ENCODE peak calls at places on chromosome 19, in nine cellular contexts. One of them, this sample, is unnamed. For H3K4me1 and H3K9me3, the result is how much of the 10 kb centered on the place peaks cover.

GRCh38 chr19:4929186-4929585 is 19.9 kb downstream of the UHRF1 start:
- DNase-seq in aorta: no peak
- DNase-seq in transverse colon: no peak
- DNase-seq in stomach: no peak
- DNase-seq in psoas muscle: no peak
- DNase-seq in fibroblast of lung: no peak
- DNase-seq in ovary: peak
- DNase-seq in OCI-LY7: no peak
- DNase-seq in cardiac muscle cell: no peak
- DNase-seq in this sample: no peak

GRCh38 chr19:37654525-37654832 is 786 bp downstream of the ZFP30 start:
- DNase-seq in cardiac muscle cell: peak
- DNase-seq in fibroblast of lung: peak
- DNase-seq in ovary: no peak
- DNase-seq in psoas muscle: no peak
- DNase-seq in transverse colon: no peak
- DNase-seq in aorta: no peak
- DNase-seq in stomach: no peak
- DNase-seq in OCI-LY7: peak
- DNase-seq in this sample: peak

GRCh38 chr19:6787393-6787792 is 14.9 kb downstream of the VAV1 start:
- DNase-seq in cardiac muscle cell: no peak
- DNase-seq in aorta: no peak
- DNase-seq in fibroblast of lung: no peak
- DNase-seq in psoas muscle: no peak
- DNase-seq in transverse colon: no peak
- DNase-seq in ovary: no peak
- DNase-seq in stomach: no peak
- DNase-seq in OCI-LY7: no peak
- DNase-seq in this sample: no peak

GRCh38 chr19:37452500-37453245 is 14.6 kb downstream of the ZNF569 start:
- DNase-seq in transverse colon: no peak
- DNase-seq in stomach: no peak
- DNase-seq in OCI-LY7: no peak
- DNase-seq in aorta: no peak
- DNase-seq in psoas muscle: no peak
- DNase-seq in fibroblast of lung: no peak
- DNase-seq in ovary: no peak
- DNase-seq in cardiac muscle cell: no peak
- DNase-seq in this sample: no peak

GRCh38 chr19:34359954-34360315 is 5.1 kb upstream of the GPI start:
- DNase-seq in psoas muscle: no peak
- DNase-seq in stomach: no peak
- DNase-seq in cardiac muscle cell: no peak
- DNase-seq in ovary: no peak
- DNase-seq in transverse colon: no peak
- DNase-seq in aorta: no peak
- DNase-seq in OCI-LY7: no peak
- DNase-seq in fibroblast of lung: no peak
- DNase-seq in this sample: no peak

GRCh38 chr19:54114340-54114826 is 1.1 kb downstream of the TFPT start:
- DNase-seq in stomach: peak
- DNase-seq in OCI-LY7: peak
- DNase-seq in fibroblast of lung: peak
- DNase-seq in psoas muscle: peak
- DNase-seq in transverse colon: peak
- DNase-seq in cardiac muscle cell: no peak
- DNase-seq in aorta: peak
- DNase-seq in ovary: no peak
- DNase-seq in this sample: peak

GRCh38 chr19:39481229-39481545 is 549 bp downstream of the TIMM50 start:
- DNase-seq in aorta: no peak
- DNase-seq in stomach: no peak
- DNase-seq in cardiac muscle cell: no peak
- DNase-seq in ovary: no peak
- DNase-seq in psoas muscle: no peak
- DNase-seq in transverse colon: no peak
- DNase-seq in OCI-LY7: peak
- DNase-seq in fibroblast of lung: no peak
- DNase-seq in this sample: no peak

GRCh38 chr19:4297901-4298771 is 4.1 kb downstream of the TMIGD2 start:
- DNase-seq in ovary: no peak
- DNase-seq in OCI-LY7: no peak
- DNase-seq in transverse colon: no peak
- DNase-seq in stomach: no peak
- DNase-seq in psoas muscle: no peak
- DNase-seq in fibroblast of lung: no peak
- DNase-seq in aorta: no peak
- DNase-seq in cardiac muscle cell: no peak
- DNase-seq in this sample: peak

GRCh38 chr19:40233811-40234389 is 7.4 kb upstream of the CCNP start:
- DNase-seq in ovary: no peak
- DNase-seq in OCI-LY7: no peak
- DNase-seq in cardiac muscle cell: no peak
- DNase-seq in transverse colon: no peak
- DNase-seq in aorta: no peak
- DNase-seq in stomach: no peak
- DNase-seq in fibroblast of lung: no peak
- DNase-seq in psoas muscle: no peak
- DNase-seq in this sample: no peak

GRCh38 chr19:40578442-40578908 is 1.8 kb downstream of the SHKBP1 start:
- DNase-seq in transverse colon: no peak
- DNase-seq in fibroblast of lung: no peak
- DNase-seq in stomach: no peak
- DNase-seq in ovary: no peak
- DNase-seq in OCI-LY7: peak
- DNase-seq in cardiac muscle cell: no peak
- DNase-seq in aorta: no peak
- DNase-seq in psoas muscle: no peak
- DNase-seq in this sample: peak

GRCh38 chr19:29942404-29943261 is 594 bp downstream of the URI1 start:
- DNase-seq in cardiac muscle cell: peak
- DNase-seq in transverse colon: peak
- DNase-seq in fibroblast of lung: peak
- DNase-seq in OCI-LY7: peak
- DNase-seq in ovary: peak
- DNase-seq in psoas muscle: peak
- DNase-seq in aorta: peak
- DNase-seq in stomach: peak
- DNase-seq in this sample: peak

GRCh38 chr19:49690656-49691242 is at the start of gene CPT1C:
- DNase-seq in fibroblast of lung: peak
- DNase-seq in aorta: peak
- DNase-seq in stomach: peak
- DNase-seq in ovary: peak
- DNase-seq in OCI-LY7: no peak
- DNase-seq in psoas muscle: peak
- DNase-seq in cardiac muscle cell: peak
- DNase-seq in transverse colon: peak
- DNase-seq in this sample: peak

GRCh38 chr19:7970716-7971448 is 27.4 kb upstream of the TIMM44 start:
- DNase-seq in psoas muscle: peak
- DNase-seq in aorta: no peak
- DNase-seq in ovary: no peak
- DNase-seq in cardiac muscle cell: peak
- DNase-seq in transverse colon: peak
- DNase-seq in fibroblast of lung: peak
- DNase-seq in OCI-LY7: peak
- DNase-seq in stomach: peak
- DNase-seq in this sample: peak

GRCh38 chr19:28291874-28292273 is 921.1 kb downstream of the UQCRFS1 start:
- DNase-seq in cardiac muscle cell: no peak
- DNase-seq in stomach: no peak
- DNase-seq in fibroblast of lung: no peak
- DNase-seq in transverse colon: no peak
- DNase-seq in OCI-LY7: no peak
- DNase-seq in ovary: no peak
- DNase-seq in aorta: no peak
- DNase-seq in psoas muscle: no peak
- DNase-seq in this sample: no peak

GRCh38 chr19:28292822-28293500 is 920.0 kb downstream of the UQCRFS1 start:
- DNase-seq in ovary: no peak
- DNase-seq in aorta: no peak
- DNase-seq in fibroblast of lung: no peak
- DNase-seq in stomach: no peak
- DNase-seq in transverse colon: no peak
- DNase-seq in cardiac muscle cell: peak
- DNase-seq in OCI-LY7: no peak
- DNase-seq in psoas muscle: no peak
- DNase-seq in this sample: no peak

GRCh38 chr19:28296506-28296905 is 916.4 kb downstream of the UQCRFS1 start:
- DNase-seq in ovary: no peak
- DNase-seq in fibroblast of lung: no peak
- DNase-seq in transverse colon: no peak
- DNase-seq in aorta: no peak
- DNase-seq in stomach: no peak
- DNase-seq in psoas muscle: no peak
- DNase-seq in cardiac muscle cell: no peak
- DNase-seq in OCI-LY7: no peak
- DNase-seq in this sample: no peak

GRCh38 chr19:28293685-28294084 is 919.3 kb downstream of the UQCRFS1 start:
- DNase-seq in cardiac muscle cell: no peak
- DNase-seq in ovary: no peak
- DNase-seq in OCI-LY7: no peak
- DNase-seq in transverse colon: no peak
- DNase-seq in aorta: no peak
- DNase-seq in fibroblast of lung: no peak
- DNase-seq in stomach: no peak
- DNase-seq in psoas muscle: no peak
- DNase-seq in this sample: no peak

GRCh38 chr19:28294395-28294794 is 918.6 kb downstream of the UQCRFS1 start:
- DNase-seq in fibroblast of lung: no peak
- DNase-seq in cardiac muscle cell: no peak
- DNase-seq in transverse colon: peak
- DNase-seq in aorta: no peak
- DNase-seq in stomach: no peak
- DNase-seq in OCI-LY7: no peak
- DNase-seq in ovary: no peak
- DNase-seq in psoas muscle: no peak
- DNase-seq in this sample: no peak
- H3K4me1 ChIP-seq in fibroblast of lung: under half
- H3K4me1 ChIP-seq in cardiac muscle cell: under half
- H3K4me1 ChIP-seq in transverse colon: under half
- H3K4me1 ChIP-seq in aorta: under half
- H3K4me1 ChIP-seq in stomach: under half
- H3K4me1 ChIP-seq in OCI-LY7: under half
- H3K4me1 ChIP-seq in ovary: under half
- H3K4me1 ChIP-seq in psoas muscle: under half
- H3K4me1 ChIP-seq in this sample: under half

GRCh38 chr19:11675569-11675968 is 63.2 kb downstream of the ZNF823 start:
- DNase-seq in transverse colon: no peak
- DNase-seq in ovary: no peak
- DNase-seq in psoas muscle: no peak
- DNase-seq in cardiac muscle cell: no peak
- DNase-seq in aorta: no peak
- DNase-seq in OCI-LY7: no peak
- DNase-seq in stomach: no peak
- DNase-seq in fibroblast of lung: no peak
- DNase-seq in this sample: no peak
- H3K9me3 ChIP-seq in transverse colon: under half
- H3K9me3 ChIP-seq in ovary: under half
- H3K9me3 ChIP-seq in psoas muscle: under half
- H3K9me3 ChIP-seq in cardiac muscle cell: under half
- H3K9me3 ChIP-seq in aorta: under half
- H3K9me3 ChIP-seq in OCI-LY7: under half
- H3K9me3 ChIP-seq in stomach: under half
- H3K9me3 ChIP-seq in fibroblast of lung: under half
- H3K9me3 ChIP-seq in this sample: under half

GRCh38 chr19:13037718-13038117 is 42.4 kb downstream of the NFIX start:
- DNase-seq in aorta: no peak
- DNase-seq in stomach: no peak
- DNase-seq in OCI-LY7: no peak
- DNase-seq in transverse colon: no peak
- DNase-seq in ovary: no peak
- DNase-seq in fibroblast of lung: no peak
- DNase-seq in psoas muscle: no peak
- DNase-seq in cardiac muscle cell: no peak
- DNase-seq in this sample: no peak
- H3K4me1 ChIP-seq in aorta: under half
- H3K4me1 ChIP-seq in stomach: half or more
- H3K4me1 ChIP-seq in OCI-LY7: under half
- H3K4me1 ChIP-seq in transverse colon: half or more
- H3K4me1 ChIP-seq in ovary: under half
- H3K4me1 ChIP-seq in fibroblast of lung: under half
- H3K4me1 ChIP-seq in psoas muscle: half or more
- H3K4me1 ChIP-seq in cardiac muscle cell: under half
- H3K4me1 ChIP-seq in this sample: under half

DNA sequence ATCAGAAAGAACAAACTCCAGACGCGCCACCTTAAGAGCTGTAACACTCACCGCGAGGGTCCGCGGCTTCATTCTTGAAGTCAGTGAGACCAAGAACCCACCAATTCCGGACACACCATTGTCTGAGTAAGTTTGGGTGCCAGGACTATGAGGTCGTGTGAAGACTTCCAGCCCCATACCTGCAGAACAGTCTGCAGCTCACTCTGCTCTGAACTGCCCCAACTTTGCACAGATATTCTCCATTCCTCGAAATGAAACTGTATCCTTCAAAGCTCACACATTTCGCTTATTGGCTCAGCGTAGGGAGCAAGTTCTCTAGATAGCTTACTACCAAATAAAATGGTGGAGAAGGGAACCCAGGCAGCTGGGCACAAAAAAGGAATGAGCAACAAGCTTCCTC is 2.6 kb upstream of the CYP4F2 start:
- DNase-seq in OCI-LY7: no peak
- DNase-seq in fibroblast of lung: no peak
- DNase-seq in ovary: no peak
- DNase-seq in psoas muscle: no peak
- DNase-seq in stomach: no peak
- DNase-seq in transverse colon: no peak
- DNase-seq in aorta: no peak
- DNase-seq in cardiac muscle cell: no peak
- DNase-seq in this sample: no peak
- H3K9me3 ChIP-seq in OCI-LY7: under half
- H3K9me3 ChIP-seq in fibroblast of lung: under half
- H3K9me3 ChIP-seq in ovary: under half
- H3K9me3 ChIP-seq in psoas muscle: under half
- H3K9me3 ChIP-seq in stomach: under half
- H3K9me3 ChIP-seq in transverse colon: under half
- H3K9me3 ChIP-seq in aorta: under half
- H3K9me3 ChIP-seq in cardiac muscle cell: under half
- H3K9me3 ChIP-seq in this sample: under half

DNA sequence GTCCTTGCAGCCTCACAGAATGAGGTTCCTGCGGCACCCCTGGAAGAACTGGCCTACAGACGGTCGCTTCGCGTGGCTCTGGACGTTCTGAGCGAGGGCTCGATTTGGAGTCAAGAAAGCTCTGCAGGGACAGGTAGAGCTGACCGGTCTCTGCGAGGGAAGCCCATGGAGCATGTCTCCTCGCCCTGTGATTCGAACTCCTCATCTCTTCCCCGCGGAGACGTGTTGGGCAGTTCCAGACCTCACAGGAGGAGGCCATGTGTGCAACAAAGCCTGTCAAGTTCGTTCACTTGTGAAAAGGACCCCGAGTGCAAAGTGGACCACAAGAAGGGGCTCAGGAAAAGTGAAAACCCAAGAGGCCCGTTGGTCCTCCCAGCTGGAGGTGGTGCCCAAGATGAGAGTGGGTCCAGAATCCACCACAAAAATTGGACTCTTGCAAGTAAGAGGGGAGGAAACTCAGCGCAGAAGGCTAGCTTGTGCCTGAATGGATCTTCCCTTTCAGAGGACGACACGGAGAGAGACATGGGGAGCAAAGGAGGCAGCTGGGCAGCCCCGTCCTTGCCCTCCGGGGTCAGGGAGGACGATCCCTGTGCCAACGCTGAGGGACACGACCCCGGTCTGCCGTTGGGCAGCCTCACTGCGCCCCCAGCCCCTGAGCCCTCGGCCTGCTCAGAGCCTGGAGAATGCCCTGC is 23.4 kb upstream of the NDUFS7 start:
- DNase-seq in OCI-LY7: no peak
- DNase-seq in ovary: no peak
- DNase-seq in stomach: no peak
- DNase-seq in fibroblast of lung: no peak
- DNase-seq in aorta: no peak
- DNase-seq in cardiac muscle cell: no peak
- DNase-seq in psoas muscle: no peak
- DNase-seq in transverse colon: no peak
- DNase-seq in this sample: no peak
- H3K4me1 ChIP-seq in OCI-LY7: under half
- H3K4me1 ChIP-seq in ovary: under half
- H3K4me1 ChIP-seq in stomach: under half
- H3K4me1 ChIP-seq in fibroblast of lung: under half
- H3K4me1 ChIP-seq in aorta: under half
- H3K4me1 ChIP-seq in cardiac muscle cell: under half
- H3K4me1 ChIP-seq in psoas muscle: under half
- H3K4me1 ChIP-seq in transverse colon: under half
- H3K4me1 ChIP-seq in this sample: under half

This sample was measured in small intestine.